ENCODE peak calls at places on chromosomes 4 and X, in eight cellular contexts. One of them, this sample, is unnamed. For H3K4me1, the result is how much of the 10 kb centered on the place peaks cover.

GRCh38 chrX:42680651-42681050 is 97.3 kb downstream of the PPP1R2C start:
- DNase-seq in A549: no peak
- DNase-seq in GM12878: no peak
- DNase-seq in thyroid gland: no peak
- DNase-seq in heart left ventricle: no peak
- DNase-seq in adrenal gland: peak
- DNase-seq in transverse colon: no peak
- DNase-seq in Peyer's patch: no peak
- DNase-seq in this sample: no peak

GRCh38 chrX:40244980-40245379 is 147.2 kb upstream of the BCOR start:
- DNase-seq in Peyer's patch: no peak
- DNase-seq in adrenal gland: no peak
- DNase-seq in A549: no peak
- DNase-seq in heart left ventricle: no peak
- DNase-seq in transverse colon: no peak
- DNase-seq in thyroid gland: no peak
- DNase-seq in GM12878: no peak
- DNase-seq in this sample: no peak

GRCh38 chr4:123345924-123346300 is 50.7 kb upstream of the SPRY1 start:
- DNase-seq in heart left ventricle: no peak
- DNase-seq in thyroid gland: no peak
- DNase-seq in A549: no peak
- DNase-seq in adrenal gland: no peak
- DNase-seq in Peyer's patch: no peak
- DNase-seq in GM12878: no peak
- DNase-seq in transverse colon: no peak
- DNase-seq in this sample: no peak

GRCh38 chr4:142365386-142365785 is 480.7 kb downstream of the INPP4B start:
- DNase-seq in thyroid gland: no peak
- DNase-seq in GM12878: no peak
- DNase-seq in A549: no peak
- DNase-seq in transverse colon: no peak
- DNase-seq in heart left ventricle: no peak
- DNase-seq in adrenal gland: no peak
- DNase-seq in Peyer's patch: no peak
- DNase-seq in this sample: no peak

GRCh38 chr4:8922481-8922880 is 50.8 kb upstream of the HMX1 start:
- DNase-seq in adrenal gland: no peak
- DNase-seq in thyroid gland: no peak
- DNase-seq in A549: no peak
- DNase-seq in GM12878: no peak
- DNase-seq in heart left ventricle: no peak
- DNase-seq in transverse colon: no peak
- DNase-seq in Peyer's patch: no peak
- DNase-seq in this sample: no peak

GRCh38 chr4:25654031-25654970 is 1.4 kb upstream of the SLC34A2 start:
- DNase-seq in heart left ventricle: no peak
- DNase-seq in transverse colon: no peak
- DNase-seq in adrenal gland: no peak
- DNase-seq in thyroid gland: peak
- DNase-seq in A549: no peak
- DNase-seq in GM12878: no peak
- DNase-seq in Peyer's patch: no peak
- DNase-seq in this sample: no peak

GRCh38 chrX:155666741-155667140 is 54.0 kb upstream of the TMLHE start:
- DNase-seq in transverse colon: no peak
- DNase-seq in thyroid gland: no peak
- DNase-seq in Peyer's patch: no peak
- DNase-seq in adrenal gland: no peak
- DNase-seq in heart left ventricle: no peak
- DNase-seq in GM12878: no peak
- DNase-seq in A549: no peak
- DNase-seq in this sample: no peak

GRCh38 chrX:150933945-150934350 is 35.5 kb upstream of the CD99L2 start:
- DNase-seq in GM12878: no peak
- DNase-seq in transverse colon: no peak
- DNase-seq in heart left ventricle: no peak
- DNase-seq in Peyer's patch: no peak
- DNase-seq in A549: no peak
- DNase-seq in thyroid gland: no peak
- DNase-seq in adrenal gland: no peak
- DNase-seq in this sample: no peak

GRCh38 chr4:24743931-24744330 is 51.4 kb upstream of the SOD3 start:
- DNase-seq in adrenal gland: no peak
- DNase-seq in GM12878: no peak
- DNase-seq in heart left ventricle: no peak
- DNase-seq in Peyer's patch: no peak
- DNase-seq in transverse colon: no peak
- DNase-seq in thyroid gland: no peak
- DNase-seq in A549: no peak
- DNase-seq in this sample: no peak

GRCh38 chrX:123450217-123450616 is 266.1 kb downstream of the GRIA3 start:
- DNase-seq in adrenal gland: no peak
- DNase-seq in heart left ventricle: no peak
- DNase-seq in transverse colon: no peak
- DNase-seq in A549: peak
- DNase-seq in GM12878: no peak
- DNase-seq in Peyer's patch: no peak
- DNase-seq in thyroid gland: no peak
- DNase-seq in this sample: no peak

GRCh38 chrX:77431227-77431626 is 16.0 kb upstream of the FGF16 start:
- DNase-seq in GM12878: no peak
- DNase-seq in Peyer's patch: no peak
- DNase-seq in thyroid gland: no peak
- DNase-seq in heart left ventricle: no peak
- DNase-seq in adrenal gland: no peak
- DNase-seq in transverse colon: no peak
- DNase-seq in A549: no peak
- DNase-seq in this sample: no peak

GRCh38 chrX:140766024-140766611 is 56.6 kb downstream of the LINC00632 start:
- DNase-seq in heart left ventricle: no peak
- DNase-seq in adrenal gland: peak
- DNase-seq in thyroid gland: peak
- DNase-seq in Peyer's patch: no peak
- DNase-seq in transverse colon: peak
- DNase-seq in A549: no peak
- DNase-seq in GM12878: no peak
- DNase-seq in this sample: peak

GRCh38 chrX:68717196-68717595 is 69.7 kb downstream of the STARD8 start:
- DNase-seq in thyroid gland: no peak
- DNase-seq in heart left ventricle: no peak
- DNase-seq in adrenal gland: no peak
- DNase-seq in GM12878: no peak
- DNase-seq in A549: no peak
- DNase-seq in Peyer's patch: no peak
- DNase-seq in transverse colon: no peak
- DNase-seq in this sample: peak

GRCh38 chr4:26320159-26320452 is 708 bp upstream of the RBPJ start:
- DNase-seq in Peyer's patch: no peak
- DNase-seq in A549: no peak
- DNase-seq in adrenal gland: no peak
- DNase-seq in heart left ventricle: no peak
- DNase-seq in GM12878: peak
- DNase-seq in thyroid gland: no peak
- DNase-seq in transverse colon: no peak
- DNase-seq in this sample: no peak

GRCh38 chrX:96432647-96433046 is 252.0 kb upstream of the DIAPH2 start:
- DNase-seq in Peyer's patch: no peak
- DNase-seq in A549: no peak
- DNase-seq in heart left ventricle: no peak
- DNase-seq in GM12878: no peak
- DNase-seq in adrenal gland: no peak
- DNase-seq in transverse colon: no peak
- DNase-seq in thyroid gland: no peak
- DNase-seq in this sample: no peak

GRCh38 chr4:10164877-10165283 is 48.3 kb upstream of the WDR1 start:
- DNase-seq in Peyer's patch: peak
- DNase-seq in adrenal gland: peak
- DNase-seq in transverse colon: peak
- DNase-seq in GM12878: no peak
- DNase-seq in A549: peak
- DNase-seq in heart left ventricle: no peak
- DNase-seq in thyroid gland: peak
- DNase-seq in this sample: no peak

DNA sequence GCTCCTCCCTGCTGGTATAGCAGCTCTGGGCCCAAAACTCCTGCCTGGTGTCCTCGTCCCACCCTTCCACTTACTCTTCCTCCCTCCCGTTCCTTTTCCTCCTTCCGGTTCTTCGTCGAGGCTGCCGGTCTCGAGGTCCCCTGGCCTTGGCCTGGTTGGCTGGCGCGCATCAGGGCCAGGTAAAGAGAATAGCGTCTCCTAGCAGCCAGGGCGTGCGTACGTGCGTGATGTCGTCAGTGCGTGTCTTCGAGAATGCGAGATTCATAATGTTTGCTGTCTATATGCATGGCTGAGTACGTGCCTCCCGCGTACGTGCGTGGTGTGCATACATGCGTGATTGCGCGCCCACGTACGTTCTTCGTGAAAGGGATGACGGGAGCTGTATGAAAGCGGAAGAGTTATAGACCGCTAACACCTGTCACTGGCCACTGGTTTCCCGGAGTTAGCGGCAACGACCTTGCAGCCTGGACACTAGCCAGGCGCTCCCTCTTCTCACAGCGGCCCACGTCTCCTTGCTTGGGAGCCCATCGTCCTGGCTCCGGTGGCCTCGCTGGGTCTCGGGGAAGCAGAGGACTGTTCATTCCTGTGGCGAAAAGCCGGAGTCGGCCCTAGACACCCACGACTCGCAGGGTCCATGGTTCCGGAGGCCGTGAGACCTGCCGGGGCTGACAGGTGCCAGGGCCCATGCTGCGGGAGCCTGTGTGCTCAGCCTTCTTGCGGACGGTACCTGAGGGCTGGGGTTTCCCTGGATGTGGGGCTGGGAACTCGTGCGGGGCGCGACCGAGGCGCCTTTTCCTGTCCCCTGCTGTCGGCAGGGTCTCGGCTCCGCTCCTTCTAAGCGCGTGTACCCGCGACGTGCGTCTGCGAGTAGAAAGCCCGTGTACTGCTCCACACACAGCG is at the start of gene EOLA1:
- DNase-seq in adrenal gland: peak
- DNase-seq in transverse colon: peak
- DNase-seq in Peyer's patch: peak
- DNase-seq in GM12878: peak
- DNase-seq in thyroid gland: peak
- DNase-seq in heart left ventricle: peak
- DNase-seq in A549: peak
- DNase-seq in this sample: peak
- TF ChIP-seq POLR2A in adrenal gland: peak
- TF ChIP-seq POLR2A in transverse colon: peak
- TF ChIP-seq POLR2A in Peyer's patch: peak
- TF ChIP-seq POLR2A in GM12878: peak
- TF ChIP-seq POLR2A in thyroid gland: peak
- TF ChIP-seq POLR2A in heart left ventricle: no peak
- TF ChIP-seq POLR2A in A549: peak
- TF ChIP-seq POLR2A in this sample: peak

DNA sequence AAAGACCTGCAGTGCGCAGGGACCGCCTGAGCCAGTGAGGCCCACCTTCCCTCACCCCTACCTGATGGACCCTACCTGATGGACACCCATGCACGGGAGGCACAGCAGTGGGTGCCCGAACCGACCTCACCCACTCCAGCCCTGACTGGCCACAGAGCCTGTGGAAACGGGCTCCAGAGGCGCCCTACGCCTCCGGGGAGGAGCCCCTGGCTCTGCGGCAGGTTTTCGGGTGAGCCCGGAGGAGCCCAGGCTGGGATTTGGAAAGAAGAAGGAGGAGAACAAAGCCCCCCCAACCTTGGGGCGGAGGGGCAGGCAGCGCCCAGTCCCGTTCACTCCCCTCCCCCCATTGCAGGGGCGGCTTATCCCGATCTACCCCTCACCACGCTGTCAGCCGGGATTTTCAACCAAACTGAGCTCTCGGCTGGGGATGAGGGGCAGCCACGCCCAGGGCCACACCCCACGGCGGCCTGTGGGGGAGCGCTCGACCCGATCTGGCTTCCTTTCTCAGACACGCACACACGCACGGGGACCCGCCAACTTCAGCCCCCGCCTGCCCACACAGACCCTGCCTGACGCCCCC is 675 bp downstream of the L1CAM start:
- DNase-seq in heart left ventricle: peak
- DNase-seq in A549: no peak
- DNase-seq in GM12878: no peak
- DNase-seq in adrenal gland: no peak
- DNase-seq in Peyer's patch: no peak
- DNase-seq in transverse colon: no peak
- DNase-seq in thyroid gland: no peak
- DNase-seq in this sample: no peak
- H3K4me3 ChIP-seq in heart left ventricle: no peak
- H3K4me3 ChIP-seq in A549: peak
- H3K4me3 ChIP-seq in GM12878: no peak
- H3K4me3 ChIP-seq in adrenal gland: no peak
- H3K4me3 ChIP-seq in Peyer's patch: no peak
- H3K4me3 ChIP-seq in transverse colon: no peak
- H3K4me3 ChIP-seq in thyroid gland: no peak
- H3K4me3 ChIP-seq in this sample: no peak

GRCh38 chrX:66005832-66006449 is 33.9 kb downstream of the VSIG4 start:
- DNase-seq in A549: no peak
- DNase-seq in GM12878: no peak
- DNase-seq in transverse colon: no peak
- DNase-seq in Peyer's patch: no peak
- DNase-seq in adrenal gland: no peak
- DNase-seq in thyroid gland: no peak
- DNase-seq in heart left ventricle: no peak
- DNase-seq in this sample: no peak
- H3K4me1 ChIP-seq in A549: under half
- H3K4me1 ChIP-seq in GM12878: under half
- H3K4me1 ChIP-seq in transverse colon: under half
- H3K4me1 ChIP-seq in Peyer's patch: under half
- H3K4me1 ChIP-seq in adrenal gland: under half
- H3K4me1 ChIP-seq in thyroid gland: under half
- H3K4me1 ChIP-seq in heart left ventricle: under half
- H3K4me1 ChIP-seq in this sample: under half

DNA sequence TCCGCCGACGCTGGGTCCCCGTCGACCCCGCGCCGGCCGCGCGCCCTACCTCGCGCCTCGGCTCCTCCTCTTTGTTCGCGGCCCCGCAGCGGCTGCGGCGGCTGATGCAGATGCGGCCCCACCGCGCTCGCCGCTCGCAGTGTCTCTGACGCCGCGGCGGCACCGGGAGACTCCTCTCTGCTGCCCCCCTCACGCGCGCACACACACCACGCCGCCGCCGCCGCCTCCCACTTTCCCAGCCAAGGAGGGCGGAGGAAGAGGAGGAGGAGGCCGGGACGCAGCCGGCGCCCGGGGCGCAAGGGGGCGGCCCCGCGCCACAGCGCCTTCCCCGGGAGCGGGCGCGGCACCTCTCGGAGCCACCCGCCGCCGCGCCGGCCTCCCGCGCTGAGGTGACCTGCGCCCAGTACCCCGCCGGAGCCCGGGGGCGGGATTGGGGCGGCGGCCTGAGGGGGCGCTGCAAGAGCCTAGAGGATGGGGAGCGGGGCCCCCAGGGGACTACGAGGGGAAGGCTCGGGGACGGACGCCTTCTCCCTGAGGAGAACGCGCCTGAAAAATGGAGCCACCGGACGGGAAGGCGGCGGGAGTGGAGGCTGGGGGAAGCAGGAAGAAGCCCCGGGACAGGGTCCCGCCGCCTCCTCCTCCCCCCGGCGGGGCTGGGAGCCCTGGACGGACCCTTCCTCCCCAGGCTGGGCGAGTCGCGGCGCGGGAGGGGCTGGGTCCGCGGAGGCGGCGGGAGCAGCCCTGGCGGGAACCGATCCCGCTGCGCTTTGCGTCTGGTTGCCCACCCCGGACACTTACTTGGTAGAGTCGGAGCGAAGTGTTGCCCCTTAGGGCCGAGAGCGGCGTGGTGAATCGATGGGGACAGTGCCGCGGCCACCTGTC is at the start of gene SH3RF1:
- DNase-seq in GM12878: no peak
- DNase-seq in adrenal gland: peak
- DNase-seq in transverse colon: peak
- DNase-seq in A549: peak
- DNase-seq in Peyer's patch: peak
- DNase-seq in heart left ventricle: peak
- DNase-seq in thyroid gland: peak
- DNase-seq in this sample: peak
- TF ChIP-seq POLR2A in GM12878: peak
- TF ChIP-seq POLR2A in adrenal gland: peak
- TF ChIP-seq POLR2A in transverse colon: peak
- TF ChIP-seq POLR2A in A549: peak
- TF ChIP-seq POLR2A in Peyer's patch: peak
- TF ChIP-seq POLR2A in heart left ventricle: peak
- TF ChIP-seq POLR2A in thyroid gland: peak
- TF ChIP-seq POLR2A in this sample: peak